ENCODE peak calls at places on chromosome 7, in six cellular contexts. One of them, this sample, is unnamed. For H3K27me3, the result is how much of the 10 kb centered on the place peaks cover.

GRCh38 chr7:5200561-5201235 is 10.7 kb downstream of the WIPI2 start:
- DNase-seq in AG04450: no peak
- DNase-seq in Panc1: no peak
- DNase-seq in tibial artery: no peak
- DNase-seq in kidney epithelial cell: no peak
- DNase-seq in aorta: no peak
- DNase-seq in this sample: no peak

GRCh38 chr7:77800158-77800557 is 1.6 kb downstream of the PHTF2 start:
- DNase-seq in AG04450: no peak
- DNase-seq in Panc1: no peak
- DNase-seq in tibial artery: no peak
- DNase-seq in kidney epithelial cell: no peak
- DNase-seq in aorta: no peak
- DNase-seq in this sample: no peak

GRCh38 chr7:137757146-137757925 is 89.4 kb downstream of the DGKI start:
- DNase-seq in AG04450: no peak
- DNase-seq in Panc1: no peak
- DNase-seq in tibial artery: no peak
- DNase-seq in kidney epithelial cell: no peak
- DNase-seq in aorta: no peak
- DNase-seq in this sample: no peak

GRCh38 chr7:101411477-101411954 is 48.8 kb downstream of the COL26A1 start:
- DNase-seq in AG04450: no peak
- DNase-seq in Panc1: no peak
- DNase-seq in tibial artery: no peak
- DNase-seq in kidney epithelial cell: no peak
- DNase-seq in aorta: no peak
- DNase-seq in this sample: no peak

GRCh38 chr7:15874774-15875173 is 188.3 kb upstream of the MEOX2 start:
- DNase-seq in AG04450: no peak
- DNase-seq in Panc1: no peak
- DNase-seq in tibial artery: no peak
- DNase-seq in kidney epithelial cell: no peak
- DNase-seq in aorta: no peak
- DNase-seq in this sample: no peak

GRCh38 chr7:146635200-146636032 is 518.8 kb downstream of the CNTNAP2 start:
- DNase-seq in AG04450: no peak
- DNase-seq in Panc1: no peak
- DNase-seq in tibial artery: no peak
- DNase-seq in kidney epithelial cell: no peak
- DNase-seq in aorta: no peak
- DNase-seq in this sample: no peak

GRCh38 chr7:138105216-138105615 is 29.0 kb downstream of the AKR1D1 start:
- DNase-seq in AG04450: no peak
- DNase-seq in Panc1: no peak
- DNase-seq in tibial artery: no peak
- DNase-seq in kidney epithelial cell: no peak
- DNase-seq in aorta: no peak
- DNase-seq in this sample: no peak

GRCh38 chr7:36406156-36406555 is 16.5 kb downstream of the ANLN start:
- DNase-seq in AG04450: no peak
- DNase-seq in Panc1: no peak
- DNase-seq in tibial artery: no peak
- DNase-seq in kidney epithelial cell: no peak
- DNase-seq in aorta: no peak
- DNase-seq in this sample: no peak

GRCh38 chr7:17298840-17299476 is 506 bp downstream of the AHR start:
- DNase-seq in AG04450: no peak
- DNase-seq in Panc1: no peak
- DNase-seq in tibial artery: peak
- DNase-seq in kidney epithelial cell: no peak
- DNase-seq in aorta: peak
- DNase-seq in this sample: peak

GRCh38 chr7:28207486-28208158 is 27.0 kb upstream of the JAZF1 start:
- DNase-seq in AG04450: no peak
- DNase-seq in Panc1: no peak
- DNase-seq in tibial artery: no peak
- DNase-seq in kidney epithelial cell: no peak
- DNase-seq in aorta: no peak
- DNase-seq in this sample: no peak

GRCh38 chr7:103592844-103593243 is 146.8 kb upstream of the SLC26A5 start:
- DNase-seq in AG04450: no peak
- DNase-seq in Panc1: no peak
- DNase-seq in tibial artery: no peak
- DNase-seq in kidney epithelial cell: no peak
- DNase-seq in aorta: no peak
- DNase-seq in this sample: no peak

GRCh38 chr7:154777023-154777422 is 225.9 kb downstream of the PAXIP1 start:
- DNase-seq in AG04450: no peak
- DNase-seq in Panc1: peak
- DNase-seq in tibial artery: no peak
- DNase-seq in kidney epithelial cell: peak
- DNase-seq in aorta: no peak
- DNase-seq in this sample: no peak

DNA sequence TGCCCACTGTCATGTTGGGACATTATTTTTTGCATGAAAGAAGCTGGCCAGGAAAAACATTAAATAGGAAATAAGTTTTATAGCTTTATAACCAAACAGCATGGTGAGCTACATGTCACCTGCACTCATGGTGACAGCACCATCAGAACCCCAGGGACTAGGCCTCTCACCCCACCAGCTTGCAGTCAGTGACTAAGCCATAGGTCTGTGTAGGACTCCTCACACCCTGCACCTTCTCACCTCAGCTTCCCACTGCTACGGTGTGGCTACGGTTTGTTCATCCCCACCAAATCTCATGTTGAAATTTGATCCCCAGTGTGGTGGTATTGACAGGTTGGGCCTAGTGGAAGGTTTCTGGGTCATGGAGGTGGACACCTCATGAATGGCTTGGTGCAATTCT is 161.3 kb upstream of the VIPR2 start:
- DNase-seq in AG04450: no peak
- DNase-seq in Panc1: no peak
- DNase-seq in tibial artery: no peak
- DNase-seq in kidney epithelial cell: no peak
- DNase-seq in aorta: no peak
- DNase-seq in this sample: no peak
- H3K4me3 ChIP-seq in AG04450: no peak
- H3K4me3 ChIP-seq in Panc1: no peak
- H3K4me3 ChIP-seq in tibial artery: no peak
- H3K4me3 ChIP-seq in kidney epithelial cell: no peak
- H3K4me3 ChIP-seq in aorta: no peak
- H3K4me3 ChIP-seq in this sample: no peak

DNA sequence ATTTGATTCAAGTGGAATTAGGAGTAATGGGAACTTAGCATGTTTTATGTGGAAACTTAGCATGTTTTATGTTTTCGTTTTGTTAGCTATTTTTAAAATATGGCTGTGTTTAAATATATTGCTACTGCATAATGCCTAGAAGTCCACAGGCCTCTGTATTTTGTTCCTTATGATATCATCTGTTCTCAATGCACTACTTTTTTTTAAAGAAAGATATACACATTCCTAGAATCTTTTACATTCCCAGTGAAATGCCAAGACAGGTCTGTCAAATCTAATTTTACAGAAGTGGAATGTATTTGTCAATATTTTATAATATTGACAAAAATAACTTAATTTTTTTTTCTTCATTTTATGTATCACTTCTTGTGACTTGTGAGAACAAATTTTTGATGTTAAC is 51.6 kb downstream of the ST7 start:
- DNase-seq in AG04450: no peak
- DNase-seq in Panc1: no peak
- DNase-seq in tibial artery: no peak
- DNase-seq in kidney epithelial cell: no peak
- DNase-seq in aorta: no peak
- DNase-seq in this sample: no peak
- H3K27me3 ChIP-seq in AG04450: under half
- H3K27me3 ChIP-seq in Panc1: under half
- H3K27me3 ChIP-seq in tibial artery: under half
- H3K27me3 ChIP-seq in kidney epithelial cell: under half
- H3K27me3 ChIP-seq in aorta: under half
- H3K27me3 ChIP-seq in this sample: under half

DNA sequence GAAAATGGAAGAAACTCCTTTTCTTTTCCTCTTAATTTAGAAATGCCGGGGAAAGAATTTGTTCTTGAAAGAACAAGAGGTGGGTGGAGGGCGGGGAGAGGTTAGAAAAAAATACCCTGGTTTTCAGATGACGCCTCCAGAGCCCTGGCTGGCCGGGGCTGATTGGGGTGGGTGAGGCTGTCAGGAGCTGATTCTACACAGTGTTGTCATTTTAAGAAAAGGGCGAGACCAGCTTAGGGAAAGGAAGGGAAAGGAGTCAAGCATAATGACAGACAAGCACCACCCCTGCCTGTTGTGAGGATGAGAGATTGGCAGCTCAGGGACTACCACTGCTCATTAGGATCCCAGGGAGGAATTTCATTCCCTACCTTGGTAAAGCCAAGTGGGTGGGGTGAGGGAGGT is 9.9 kb upstream of the FAM180A start:
- DNase-seq in AG04450: no peak
- DNase-seq in Panc1: no peak
- DNase-seq in tibial artery: no peak
- DNase-seq in kidney epithelial cell: no peak
- DNase-seq in aorta: peak
- DNase-seq in this sample: no peak
- H3K4me3 ChIP-seq in AG04450: no peak
- H3K4me3 ChIP-seq in Panc1: no peak
- H3K4me3 ChIP-seq in tibial artery: peak
- H3K4me3 ChIP-seq in kidney epithelial cell: no peak
- H3K4me3 ChIP-seq in aorta: no peak
- H3K4me3 ChIP-seq in this sample: peak

GRCh38 chr7:157009170-157009777 is 1.2 kb downstream of the MNX1 start:
- DNase-seq in AG04450: no peak
- DNase-seq in Panc1: no peak
- DNase-seq in tibial artery: no peak
- DNase-seq in kidney epithelial cell: peak
- DNase-seq in aorta: no peak
- DNase-seq in this sample: peak
- H3K27me3 ChIP-seq in AG04450: half or more
- H3K27me3 ChIP-seq in Panc1: under half
- H3K27me3 ChIP-seq in tibial artery: under half
- H3K27me3 ChIP-seq in kidney epithelial cell: half or more
- H3K27me3 ChIP-seq in aorta: under half
- H3K27me3 ChIP-seq in this sample: half or more

GRCh38 chr7:128270799-128271411 is 29.8 kb downstream of the LEP start:
- DNase-seq in AG04450: no peak
- DNase-seq in Panc1: no peak
- DNase-seq in tibial artery: no peak
- DNase-seq in kidney epithelial cell: no peak
- DNase-seq in aorta: no peak
- DNase-seq in this sample: peak
- H3K4me3 ChIP-seq in AG04450: peak
- H3K4me3 ChIP-seq in Panc1: no peak
- H3K4me3 ChIP-seq in tibial artery: peak
- H3K4me3 ChIP-seq in kidney epithelial cell: no peak
- H3K4me3 ChIP-seq in aorta: no peak
- H3K4me3 ChIP-seq in this sample: no peak

GRCh38 chr7:26864309-26865093 is at the start of gene SKAP2:
- DNase-seq in AG04450: peak
- DNase-seq in Panc1: peak
- DNase-seq in tibial artery: peak
- DNase-seq in kidney epithelial cell: peak
- DNase-seq in aorta: peak
- DNase-seq in this sample: peak
- H3K27me3 ChIP-seq in AG04450: under half
- H3K27me3 ChIP-seq in Panc1: under half
- H3K27me3 ChIP-seq in tibial artery: under half
- H3K27me3 ChIP-seq in kidney epithelial cell: under half
- H3K27me3 ChIP-seq in aorta: under half
- H3K27me3 ChIP-seq in this sample: under half

DNA sequence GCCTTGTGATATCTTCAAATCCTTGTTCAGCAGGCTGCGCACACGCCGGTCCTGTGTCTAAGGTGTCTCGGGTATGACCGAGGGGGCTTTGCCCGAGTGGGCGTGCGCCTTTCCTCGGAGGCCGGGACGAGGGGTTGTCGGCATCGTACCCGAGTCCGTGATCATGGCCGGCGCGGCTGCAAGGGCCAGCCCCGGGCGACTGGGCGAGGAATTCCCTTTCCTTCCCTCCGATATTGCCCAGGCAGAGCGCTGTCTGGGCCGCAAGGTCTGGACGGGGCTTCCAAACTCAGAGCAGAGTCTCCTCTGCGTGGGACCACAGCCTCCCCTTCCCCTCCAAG is 59.7 kb downstream of the ZNF467 start:
- DNase-seq in AG04450: no peak
- DNase-seq in Panc1: no peak
- DNase-seq in tibial artery: no peak
- DNase-seq in kidney epithelial cell: no peak
- DNase-seq in aorta: no peak
- DNase-seq in this sample: no peak
- H3K4me3 ChIP-seq in AG04450: no peak
- H3K4me3 ChIP-seq in Panc1: peak
- H3K4me3 ChIP-seq in tibial artery: peak
- H3K4me3 ChIP-seq in kidney epithelial cell: no peak
- H3K4me3 ChIP-seq in aorta: no peak
- H3K4me3 ChIP-seq in this sample: peak

GRCh38 chr7:7136857-7137309 is 45.5 kb upstream of the C1GALT1 start:
- DNase-seq in AG04450: no peak
- DNase-seq in Panc1: no peak
- DNase-seq in tibial artery: no peak
- DNase-seq in kidney epithelial cell: no peak
- DNase-seq in aorta: no peak
- DNase-seq in this sample: no peak

GRCh38 chr7:7134036-7134435 is 48.3 kb upstream of the C1GALT1 start:
- DNase-seq in AG04450: no peak
- DNase-seq in Panc1: no peak
- DNase-seq in tibial artery: no peak
- DNase-seq in kidney epithelial cell: no peak
- DNase-seq in aorta: no peak
- DNase-seq in this sample: no peak

GRCh38 chr7:7136423-7136822 is 45.9 kb upstream of the C1GALT1 start:
- DNase-seq in AG04450: no peak
- DNase-seq in Panc1: no peak
- DNase-seq in tibial artery: no peak
- DNase-seq in kidney epithelial cell: no peak
- DNase-seq in aorta: no peak
- DNase-seq in this sample: no peak

GRCh38 chr7:7135074-7135473 is 47.3 kb upstream of the C1GALT1 start:
- DNase-seq in AG04450: no peak
- DNase-seq in Panc1: no peak
- DNase-seq in tibial artery: no peak
- DNase-seq in kidney epithelial cell: no peak
- DNase-seq in aorta: no peak
- DNase-seq in this sample: no peak

GRCh38 chr7:7138897-7139296 is 43.4 kb upstream of the C1GALT1 start:
- DNase-seq in AG04450: no peak
- DNase-seq in Panc1: no peak
- DNase-seq in tibial artery: no peak
- DNase-seq in kidney epithelial cell: no peak
- DNase-seq in aorta: no peak
- DNase-seq in this sample: no peak
- H3K27me3 ChIP-seq in AG04450: under half
- H3K27me3 ChIP-seq in Panc1: under half
- H3K27me3 ChIP-seq in tibial artery: under half
- H3K27me3 ChIP-seq in kidney epithelial cell: under half
- H3K27me3 ChIP-seq in aorta: under half
- H3K27me3 ChIP-seq in this sample: under half

GRCh38 chr7:33743594-33743993 is 161.7 kb upstream of the BMPER start:
- DNase-seq in AG04450: peak
- DNase-seq in Panc1: no peak
- DNase-seq in tibial artery: no peak
- DNase-seq in kidney epithelial cell: no peak
- DNase-seq in aorta: no peak
- DNase-seq in this sample: no peak
- H3K4me3 ChIP-seq in AG04450: no peak
- H3K4me3 ChIP-seq in Panc1: no peak
- H3K4me3 ChIP-seq in tibial artery: no peak
- H3K4me3 ChIP-seq in kidney epithelial cell: no peak
- H3K4me3 ChIP-seq in aorta: no peak
- H3K4me3 ChIP-seq in this sample: no peak

This sample was measured in left lung.